ENCODE peak calls at places on chromosomes 11 and 22, in eight cellular contexts. One of them, this sample, is unnamed.

GRCh38 chr22:36417281-36417686 is 29.5 kb upstream of the MYH9 start:
- DNase-seq in pancreas: peak
- DNase-seq in iPS-NIHi11: no peak
- DNase-seq in type B pancreatic cell: no peak
- DNase-seq in stimulated activated CD4-positive, alpha-beta T cell treated with anti-CD3 and anti-CD28 coated beads, Interleukin-1b, Interleukin-23, amount 100 ng/mL, for 24 hours: no peak
- DNase-seq in GM03348: peak
- DNase-seq in fibroblast of mammary gland: peak
- DNase-seq in activated CD8-positive, alpha-beta memory T cell treated with anti-CD3 and anti-CD28 coated beads for 48 hours: no peak
- DNase-seq in this sample: peak

GRCh38 chr22:44537016-44537936 is 39.2 kb upstream of the RTL6 start:
- DNase-seq in iPS-NIHi11: peak
- DNase-seq in stimulated activated CD4-positive, alpha-beta T cell treated with anti-CD3 and anti-CD28 coated beads, Interleukin-1b, Interleukin-23, amount 100 ng/mL, for 24 hours: no peak
- DNase-seq in GM03348: no peak
- DNase-seq in pancreas: no peak
- DNase-seq in activated CD8-positive, alpha-beta memory T cell treated with anti-CD3 and anti-CD28 coated beads for 48 hours: no peak
- DNase-seq in fibroblast of mammary gland: no peak
- DNase-seq in type B pancreatic cell: no peak
- DNase-seq in this sample: no peak

GRCh38 chr11:63490551-63491239 is at the start of gene PLAAT5:
- DNase-seq in stimulated activated CD4-positive, alpha-beta T cell treated with anti-CD3 and anti-CD28 coated beads, Interleukin-1b, Interleukin-23, amount 100 ng/mL, for 24 hours: peak
- DNase-seq in activated CD8-positive, alpha-beta memory T cell treated with anti-CD3 and anti-CD28 coated beads for 48 hours: no peak
- DNase-seq in fibroblast of mammary gland: no peak
- DNase-seq in GM03348: no peak
- DNase-seq in pancreas: peak
- DNase-seq in type B pancreatic cell: no peak
- DNase-seq in iPS-NIHi11: no peak
- DNase-seq in this sample: peak

GRCh38 chr11:112745958-112746357 is 215.3 kb upstream of the NCAM1 start:
- DNase-seq in GM03348: no peak
- DNase-seq in type B pancreatic cell: no peak
- DNase-seq in stimulated activated CD4-positive, alpha-beta T cell treated with anti-CD3 and anti-CD28 coated beads, Interleukin-1b, Interleukin-23, amount 100 ng/mL, for 24 hours: no peak
- DNase-seq in activated CD8-positive, alpha-beta memory T cell treated with anti-CD3 and anti-CD28 coated beads for 48 hours: no peak
- DNase-seq in iPS-NIHi11: no peak
- DNase-seq in pancreas: no peak
- DNase-seq in fibroblast of mammary gland: no peak
- DNase-seq in this sample: no peak

GRCh38 chr11:128733440-128734115 is 39.7 kb downstream of the FLI1 start:
- DNase-seq in stimulated activated CD4-positive, alpha-beta T cell treated with anti-CD3 and anti-CD28 coated beads, Interleukin-1b, Interleukin-23, amount 100 ng/mL, for 24 hours: no peak
- DNase-seq in type B pancreatic cell: no peak
- DNase-seq in GM03348: no peak
- DNase-seq in fibroblast of mammary gland: no peak
- DNase-seq in iPS-NIHi11: peak
- DNase-seq in pancreas: no peak
- DNase-seq in activated CD8-positive, alpha-beta memory T cell treated with anti-CD3 and anti-CD28 coated beads for 48 hours: no peak
- DNase-seq in this sample: no peak

GRCh38 chr11:66006134-66006890 is 4.0 kb downstream of the BANF1 start:
- DNase-seq in activated CD8-positive, alpha-beta memory T cell treated with anti-CD3 and anti-CD28 coated beads for 48 hours: no peak
- DNase-seq in pancreas: no peak
- DNase-seq in stimulated activated CD4-positive, alpha-beta T cell treated with anti-CD3 and anti-CD28 coated beads, Interleukin-1b, Interleukin-23, amount 100 ng/mL, for 24 hours: no peak
- DNase-seq in GM03348: no peak
- DNase-seq in type B pancreatic cell: no peak
- DNase-seq in fibroblast of mammary gland: no peak
- DNase-seq in iPS-NIHi11: no peak
- DNase-seq in this sample: no peak

GRCh38 chr11:79206951-79207350 is 233.9 kb downstream of the TENM4 start:
- DNase-seq in fibroblast of mammary gland: no peak
- DNase-seq in activated CD8-positive, alpha-beta memory T cell treated with anti-CD3 and anti-CD28 coated beads for 48 hours: no peak
- DNase-seq in type B pancreatic cell: no peak
- DNase-seq in stimulated activated CD4-positive, alpha-beta T cell treated with anti-CD3 and anti-CD28 coated beads, Interleukin-1b, Interleukin-23, amount 100 ng/mL, for 24 hours: no peak
- DNase-seq in pancreas: no peak
- DNase-seq in iPS-NIHi11: peak
- DNase-seq in GM03348: no peak
- DNase-seq in this sample: no peak

GRCh38 chr22:33073989-33074391 is 15.8 kb upstream of the SYN3 start:
- DNase-seq in pancreas: no peak
- DNase-seq in activated CD8-positive, alpha-beta memory T cell treated with anti-CD3 and anti-CD28 coated beads for 48 hours: no peak
- DNase-seq in type B pancreatic cell: no peak
- DNase-seq in GM03348: no peak
- DNase-seq in iPS-NIHi11: no peak
- DNase-seq in fibroblast of mammary gland: peak
- DNase-seq in stimulated activated CD4-positive, alpha-beta T cell treated with anti-CD3 and anti-CD28 coated beads, Interleukin-1b, Interleukin-23, amount 100 ng/mL, for 24 hours: no peak
- DNase-seq in this sample: peak

GRCh38 chr11:19453893-19454292 is 213.1 kb upstream of the E2F8 start:
- DNase-seq in pancreas: no peak
- DNase-seq in stimulated activated CD4-positive, alpha-beta T cell treated with anti-CD3 and anti-CD28 coated beads, Interleukin-1b, Interleukin-23, amount 100 ng/mL, for 24 hours: no peak
- DNase-seq in GM03348: peak
- DNase-seq in fibroblast of mammary gland: peak
- DNase-seq in iPS-NIHi11: peak
- DNase-seq in activated CD8-positive, alpha-beta memory T cell treated with anti-CD3 and anti-CD28 coated beads for 48 hours: no peak
- DNase-seq in type B pancreatic cell: no peak
- DNase-seq in this sample: peak

GRCh38 chr22:48577014-48577690 is 1250.5 kb downstream of the BRD1 start:
- DNase-seq in stimulated activated CD4-positive, alpha-beta T cell treated with anti-CD3 and anti-CD28 coated beads, Interleukin-1b, Interleukin-23, amount 100 ng/mL, for 24 hours: no peak
- DNase-seq in activated CD8-positive, alpha-beta memory T cell treated with anti-CD3 and anti-CD28 coated beads for 48 hours: no peak
- DNase-seq in pancreas: no peak
- DNase-seq in GM03348: no peak
- DNase-seq in fibroblast of mammary gland: no peak
- DNase-seq in iPS-NIHi11: no peak
- DNase-seq in type B pancreatic cell: no peak
- DNase-seq in this sample: no peak

GRCh38 chr22:20131856-20132685 is 467 bp downstream of the ZDHHC8 start:
- DNase-seq in GM03348: peak
- DNase-seq in fibroblast of mammary gland: peak
- DNase-seq in activated CD8-positive, alpha-beta memory T cell treated with anti-CD3 and anti-CD28 coated beads for 48 hours: no peak
- DNase-seq in pancreas: no peak
- DNase-seq in stimulated activated CD4-positive, alpha-beta T cell treated with anti-CD3 and anti-CD28 coated beads, Interleukin-1b, Interleukin-23, amount 100 ng/mL, for 24 hours: no peak
- DNase-seq in type B pancreatic cell: no peak
- DNase-seq in iPS-NIHi11: peak
- DNase-seq in this sample: peak

GRCh38 chr11:95641506-95641905 is 148.1 kb downstream of the FAM76B start:
- DNase-seq in stimulated activated CD4-positive, alpha-beta T cell treated with anti-CD3 and anti-CD28 coated beads, Interleukin-1b, Interleukin-23, amount 100 ng/mL, for 24 hours: no peak
- DNase-seq in type B pancreatic cell: no peak
- DNase-seq in GM03348: no peak
- DNase-seq in fibroblast of mammary gland: peak
- DNase-seq in activated CD8-positive, alpha-beta memory T cell treated with anti-CD3 and anti-CD28 coated beads for 48 hours: no peak
- DNase-seq in iPS-NIHi11: no peak
- DNase-seq in pancreas: no peak
- DNase-seq in this sample: no peak

GRCh38 chr11:35006389-35007128 is 90.1 kb downstream of the PDHX start:
- DNase-seq in stimulated activated CD4-positive, alpha-beta T cell treated with anti-CD3 and anti-CD28 coated beads, Interleukin-1b, Interleukin-23, amount 100 ng/mL, for 24 hours: peak
- DNase-seq in type B pancreatic cell: no peak
- DNase-seq in pancreas: no peak
- DNase-seq in activated CD8-positive, alpha-beta memory T cell treated with anti-CD3 and anti-CD28 coated beads for 48 hours: no peak
- DNase-seq in fibroblast of mammary gland: no peak
- DNase-seq in GM03348: no peak
- DNase-seq in iPS-NIHi11: no peak
- DNase-seq in this sample: no peak

GRCh38 chr11:31943056-31943780 is 132.1 kb upstream of the PAX6 start:
- DNase-seq in activated CD8-positive, alpha-beta memory T cell treated with anti-CD3 and anti-CD28 coated beads for 48 hours: no peak
- DNase-seq in iPS-NIHi11: no peak
- DNase-seq in GM03348: no peak
- DNase-seq in type B pancreatic cell: no peak
- DNase-seq in pancreas: no peak
- DNase-seq in stimulated activated CD4-positive, alpha-beta T cell treated with anti-CD3 and anti-CD28 coated beads, Interleukin-1b, Interleukin-23, amount 100 ng/mL, for 24 hours: no peak
- DNase-seq in fibroblast of mammary gland: no peak
- DNase-seq in this sample: no peak

GRCh38 chr11:75495749-75496641 is 29.7 kb downstream of the GDPD5 start:
- DNase-seq in GM03348: no peak
- DNase-seq in activated CD8-positive, alpha-beta memory T cell treated with anti-CD3 and anti-CD28 coated beads for 48 hours: no peak
- DNase-seq in iPS-NIHi11: peak
- DNase-seq in pancreas: no peak
- DNase-seq in stimulated activated CD4-positive, alpha-beta T cell treated with anti-CD3 and anti-CD28 coated beads, Interleukin-1b, Interleukin-23, amount 100 ng/mL, for 24 hours: no peak
- DNase-seq in type B pancreatic cell: peak
- DNase-seq in fibroblast of mammary gland: no peak
- DNase-seq in this sample: no peak

GRCh38 chr22:30333707-30334087 is 7.0 kb upstream of the TBC1D10A start:
- DNase-seq in iPS-NIHi11: no peak
- DNase-seq in GM03348: no peak
- DNase-seq in activated CD8-positive, alpha-beta memory T cell treated with anti-CD3 and anti-CD28 coated beads for 48 hours: no peak
- DNase-seq in stimulated activated CD4-positive, alpha-beta T cell treated with anti-CD3 and anti-CD28 coated beads, Interleukin-1b, Interleukin-23, amount 100 ng/mL, for 24 hours: no peak
- DNase-seq in pancreas: no peak
- DNase-seq in fibroblast of mammary gland: no peak
- DNase-seq in type B pancreatic cell: no peak
- DNase-seq in this sample: no peak

GRCh38 chr11:70522613-70523311 is 124.4 kb downstream of the CTTN start:
- DNase-seq in pancreas: no peak
- DNase-seq in activated CD8-positive, alpha-beta memory T cell treated with anti-CD3 and anti-CD28 coated beads for 48 hours: no peak
- DNase-seq in type B pancreatic cell: no peak
- DNase-seq in stimulated activated CD4-positive, alpha-beta T cell treated with anti-CD3 and anti-CD28 coated beads, Interleukin-1b, Interleukin-23, amount 100 ng/mL, for 24 hours: no peak
- DNase-seq in fibroblast of mammary gland: no peak
- DNase-seq in GM03348: no peak
- DNase-seq in iPS-NIHi11: peak
- DNase-seq in this sample: no peak

This sample was measured in cardiac fibroblast.